ENCODE peak calls at places on chromosomes 2 and 18, in five cellular contexts. R is progenitor cell of endocrine pancreas, I is T-helper 1 cell, N is T follicular helper cell, D is anterior cingulate cortex. F is an unnamed sample.

GRCh38 chr2:180776924-180777323 is 203.5 kb upstream of the UBE2E3 start:
- DNase-seq in R (no peak), I (no peak), N (no peak), D (no peak), F (no peak)

GRCh38 chr2:142874293-142874814 is 3.1 kb upstream of the KYNU start:
- DNase-seq in R (no peak), I (no peak), N (no peak), D (no peak), F (no peak)

GRCh38 chr2:18987592-18988073 is 370.8 kb downstream of the OSR1 start:
- DNase-seq in R (no peak), I (no peak), N (no peak), D (peak), F (no peak)

GRCh38 chr2:179224361-179224760 is 40.3 kb downstream of the SESTD1 start:
- DNase-seq in R (no peak), I (no peak), N (no peak), D (no peak), F (no peak)

GRCh38 chr2:100248971-100249370 is 73.3 kb downstream of the LONRF2 start:
- DNase-seq in R (no peak), I (no peak), N (no peak), D (no peak), F (no peak)

GRCh38 chr2:181623159-181623558 is 33.7 kb downstream of the CERKL start:
- DNase-seq in R (no peak), I (no peak), N (no peak), D (no peak), F (no peak)

GRCh38 chr2:171529914-171530313 is 7.6 kb downstream of the CYBRD1 start:
- DNase-seq in R (no peak), I (no peak), N (no peak), D (no peak), F (no peak)

GRCh38 chr2:64975232-64975791 is 13.9 kb upstream of the SLC1A4 start:
- DNase-seq in R (no peak), I (no peak), N (no peak), D (peak), F (no peak)

GRCh38 chr18:46360102-46360699 is 256.0 kb downstream of the HAUS1 start:
- DNase-seq in R (no peak), I (no peak), N (no peak), D (no peak), F (no peak)

GRCh38 chr2:62201307-62201706 is 5.4 kb downstream of the B3GNT2 start:
- DNase-seq in R (no peak), I (no peak), N (no peak), D (no peak), F (no peak)

GRCh38 chr2:97844311-97844859 is 131.0 kb downstream of the ZAP70 start:
- DNase-seq in R (no peak), I (no peak), N (no peak), D (no peak), F (no peak)

F was measured in substantia nigra.